ENCODE peak calls at places on chromosomes 13 and 19, in five cellular contexts. One of them, this sample, is unnamed.

GRCh38 chr13:78606471-78607408 is 3.4 kb upstream of the POU4F1 start:
- DNase-seq in nephron progenitor cell: no peak
- DNase-seq in cardiac fibroblast: no peak
- DNase-seq in NCI-H774: no peak
- DNase-seq in RWPE1: no peak
- DNase-seq in this sample: peak; percentile 9

GRCh38 chr13:65679240-65679639 is 1550.9 kb downstream of the PCDH9 start:
- DNase-seq in nephron progenitor cell: no peak
- DNase-seq in cardiac fibroblast: peak; percentile 6
- DNase-seq in NCI-H774: no peak
- DNase-seq in RWPE1: no peak
- DNase-seq in this sample: no peak

GRCh38 chr19:55958356-55958755 is 10.7 kb downstream of the NLRP8 start:
- DNase-seq in RWPE1: no peak
- DNase-seq in nephron progenitor cell: no peak
- DNase-seq in NCI-H774: no peak
- DNase-seq in cardiac fibroblast: no peak
- DNase-seq in this sample: no peak

GRCh38 chr19:5700455-5701092 is 10.5 kb downstream of the RPL36 start:
- DNase-seq in cardiac fibroblast: no peak
- DNase-seq in nephron progenitor cell: no peak
- DNase-seq in NCI-H774: no peak
- DNase-seq in RWPE1: no peak
- DNase-seq in this sample: no peak

GRCh38 chr19:40089462-40089861 is 1.3 kb downstream of the ZNF780A start:
- DNase-seq in NCI-H774: no peak
- DNase-seq in nephron progenitor cell: no peak
- DNase-seq in RWPE1: no peak
- DNase-seq in cardiac fibroblast: peak; percentile 69
- DNase-seq in this sample: no peak

GRCh38 chr19:45474941-45475516 is 7.2 kb downstream of the FOSB start:
- DNase-seq in RWPE1: no peak
- DNase-seq in cardiac fibroblast: peak; percentile 59
- DNase-seq in NCI-H774: no peak
- DNase-seq in nephron progenitor cell: no peak
- DNase-seq in this sample: no peak

GRCh38 chr19:28514166-28514565 is 698.8 kb downstream of the UQCRFS1 start:
- DNase-seq in NCI-H774: no peak
- DNase-seq in nephron progenitor cell: peak; percentile 23
- DNase-seq in RWPE1: no peak
- DNase-seq in cardiac fibroblast: no peak
- DNase-seq in this sample: no peak

GRCh38 chr13:44842158-44842557 is 147.1 kb downstream of the NUFIP1 start:
- DNase-seq in NCI-H774: no peak
- DNase-seq in cardiac fibroblast: peak; percentile 42
- DNase-seq in RWPE1: no peak
- DNase-seq in nephron progenitor cell: no peak
- DNase-seq in this sample: no peak

GRCh38 chr13:20231839-20232555 is at the start of gene GJB6:
- DNase-seq in nephron progenitor cell: peak; percentile 67
- DNase-seq in RWPE1: peak; percentile 51
- DNase-seq in NCI-H774: no peak
- DNase-seq in cardiac fibroblast: no peak
- DNase-seq in this sample: peak; percentile 77

GRCh38 chr19:16197188-16197621 is 506 bp upstream of the AP1M1 start:
- DNase-seq in cardiac fibroblast: peak; percentile 81
- DNase-seq in RWPE1: peak; percentile 76
- DNase-seq in nephron progenitor cell: no peak
- DNase-seq in NCI-H774: no peak
- DNase-seq in this sample: no peak

GRCh38 chr13:99949657-99950413 is 21.7 kb downstream of the ZIC5 start:
- DNase-seq in NCI-H774: no peak
- DNase-seq in cardiac fibroblast: no peak
- DNase-seq in RWPE1: no peak
- DNase-seq in nephron progenitor cell: peak; percentile 44
- DNase-seq in this sample: peak; percentile 77

GRCh38 chr19:21765151-21765550 is 2.2 kb downstream of the ZNF100 start:
- DNase-seq in NCI-H774: no peak
- DNase-seq in RWPE1: no peak
- DNase-seq in nephron progenitor cell: no peak
- DNase-seq in cardiac fibroblast: no peak
- DNase-seq in this sample: no peak

GRCh38 chr13:98416408-98416807 is 160.5 kb downstream of the STK24 start:
- DNase-seq in RWPE1: no peak
- DNase-seq in cardiac fibroblast: no peak
- DNase-seq in nephron progenitor cell: no peak
- DNase-seq in NCI-H774: peak; percentile 87
- DNase-seq in this sample: peak; percentile 62

GRCh38 chr13:45209229-45209628 is 8.4 kb upstream of the KCTD4 start:
- DNase-seq in NCI-H774: no peak
- DNase-seq in nephron progenitor cell: no peak
- DNase-seq in cardiac fibroblast: no peak
- DNase-seq in RWPE1: no peak
- DNase-seq in this sample: no peak

GRCh38 chr13:43230989-43231388 is 207.6 kb downstream of the DNAJC15 start:
- DNase-seq in NCI-H774: no peak
- DNase-seq in RWPE1: no peak
- DNase-seq in cardiac fibroblast: no peak
- DNase-seq in nephron progenitor cell: no peak
- DNase-seq in this sample: no peak

GRCh38 chr19:46974181-46974580 is 45.5 kb upstream of the NPAS1 start:
- DNase-seq in nephron progenitor cell: no peak
- DNase-seq in RWPE1: no peak
- DNase-seq in cardiac fibroblast: no peak
- DNase-seq in NCI-H774: no peak
- DNase-seq in this sample: no peak

GRCh38 chr13:87080100-87080779 is 590.9 kb upstream of the SLITRK5 start:
- DNase-seq in cardiac fibroblast: no peak
- DNase-seq in NCI-H774: no peak
- DNase-seq in RWPE1: no peak
- DNase-seq in nephron progenitor cell: no peak
- DNase-seq in this sample: no peak

GRCh38 chr13:68970532-68970931 is 1137.1 kb upstream of the ATXN8OS start:
- DNase-seq in NCI-H774: no peak
- DNase-seq in nephron progenitor cell: no peak
- DNase-seq in RWPE1: no peak
- DNase-seq in cardiac fibroblast: no peak
- DNase-seq in this sample: no peak

GRCh38 chr19:2645816-2646215 is 56.7 kb downstream of the GNG7 start:
- DNase-seq in cardiac fibroblast: no peak
- DNase-seq in nephron progenitor cell: no peak
- DNase-seq in RWPE1: no peak
- DNase-seq in NCI-H774: no peak
- DNase-seq in this sample: no peak

GRCh38 chr13:98565726-98566577 is 11.0 kb downstream of the STK24 start:
- DNase-seq in nephron progenitor cell: no peak
- DNase-seq in RWPE1: no peak
- DNase-seq in cardiac fibroblast: peak; percentile 37
- DNase-seq in NCI-H774: no peak
- DNase-seq in this sample: peak; percentile 47

GRCh38 chr13:31913459-31913858 is 118.1 kb upstream of the FRY start:
- DNase-seq in NCI-H774: no peak
- DNase-seq in RWPE1: no peak
- DNase-seq in cardiac fibroblast: peak; percentile 11
- DNase-seq in nephron progenitor cell: no peak
- DNase-seq in this sample: no peak

GRCh38 chr19:13102666-13103584 is at the start of gene LYL1:
- DNase-seq in cardiac fibroblast: peak; percentile 77
- DNase-seq in RWPE1: no peak
- DNase-seq in nephron progenitor cell: peak; percentile 66
- DNase-seq in NCI-H774: no peak
- DNase-seq in this sample: peak; percentile 70

GRCh38 chr19:54178581-54179261 is 5.8 kb upstream of the TMC4 start:
- DNase-seq in RWPE1: no peak
- DNase-seq in NCI-H774: no peak
- DNase-seq in nephron progenitor cell: peak; percentile 62
- DNase-seq in cardiac fibroblast: no peak
- DNase-seq in this sample: peak; percentile 56

GRCh38 chr13:112248909-112249592 is 127.1 kb upstream of the SPACA7 start:
- DNase-seq in NCI-H774: peak; percentile 52
- DNase-seq in RWPE1: no peak
- DNase-seq in cardiac fibroblast: no peak
- DNase-seq in nephron progenitor cell: no peak
- DNase-seq in this sample: no peak

GRCh38 chr13:32153056-32153455 is 121.5 kb downstream of the FRY start:
- DNase-seq in nephron progenitor cell: no peak
- DNase-seq in cardiac fibroblast: peak; percentile 66
- DNase-seq in NCI-H774: no peak
- DNase-seq in RWPE1: no peak
- DNase-seq in this sample: no peak

GRCh38 chr13:110912651-110913051 is 2.2 kb downstream of the ANKRD10 start:
- DNase-seq in NCI-H774: no peak
- DNase-seq in cardiac fibroblast: peak; percentile 78
- DNase-seq in nephron progenitor cell: peak; percentile 9
- DNase-seq in RWPE1: no peak
- DNase-seq in this sample: peak; percentile 33

GRCh38 chr13:98327326-98328314 is 150.6 kb upstream of the RNF113B start:
- DNase-seq in NCI-H774: no peak
- DNase-seq in cardiac fibroblast: peak; percentile 68
- DNase-seq in nephron progenitor cell: peak; percentile 22
- DNase-seq in RWPE1: no peak
- DNase-seq in this sample: peak; percentile 91

GRCh38 chr19:34274827-34275625 is 20.7 kb downstream of the GARRE1 start:
- DNase-seq in cardiac fibroblast: peak; percentile 92
- DNase-seq in nephron progenitor cell: no peak
- DNase-seq in NCI-H774: no peak
- DNase-seq in RWPE1: peak; percentile 41
- DNase-seq in this sample: no peak

GRCh38 chr13:113802090-113802531 is 43.1 kb downstream of the TMEM255B start:
- DNase-seq in RWPE1: peak; percentile 71
- DNase-seq in cardiac fibroblast: peak; percentile 83
- DNase-seq in NCI-H774: no peak
- DNase-seq in nephron progenitor cell: peak; percentile 75
- DNase-seq in this sample: peak; percentile 92

GRCh38 chr19:30106417-30107095 is 164.5 kb downstream of the URI1 start:
- DNase-seq in NCI-H774: no peak
- DNase-seq in RWPE1: no peak
- DNase-seq in nephron progenitor cell: no peak
- DNase-seq in cardiac fibroblast: no peak
- DNase-seq in this sample: no peak

GRCh38 chr19:1591421-1592022 is 1.1 kb downstream of the MBD3 start:
- DNase-seq in nephron progenitor cell: no peak
- DNase-seq in RWPE1: no peak
- DNase-seq in NCI-H774: no peak
- DNase-seq in cardiac fibroblast: peak; percentile 13
- DNase-seq in this sample: peak; percentile 53

GRCh38 chr19:29680447-29680846 is 15.2 kb downstream of the PLEKHF1 start:
- DNase-seq in RWPE1: no peak
- DNase-seq in nephron progenitor cell: no peak
- DNase-seq in NCI-H774: no peak
- DNase-seq in cardiac fibroblast: no peak
- DNase-seq in this sample: no peak

GRCh38 chr13:20429682-20430081 is 96.0 kb downstream of the CRYL1 start:
- DNase-seq in NCI-H774: no peak
- DNase-seq in cardiac fibroblast: no peak
- DNase-seq in RWPE1: no peak
- DNase-seq in nephron progenitor cell: no peak
- DNase-seq in this sample: no peak

GRCh38 chr19:45056831-45057230 is 18.0 kb downstream of the CLASRP start:
- DNase-seq in nephron progenitor cell: no peak
- DNase-seq in RWPE1: no peak
- DNase-seq in NCI-H774: no peak
- DNase-seq in cardiac fibroblast: no peak
- DNase-seq in this sample: no peak

GRCh38 chr13:51818771-51819511 is 15.0 kb upstream of the DHRS12 start:
- DNase-seq in NCI-H774: no peak
- DNase-seq in nephron progenitor cell: no peak
- DNase-seq in RWPE1: no peak
- DNase-seq in cardiac fibroblast: peak; percentile 71
- DNase-seq in this sample: no peak

GRCh38 chr13:30743319-30744055 is 8.1 kb downstream of the ALOX5AP start:
- DNase-seq in NCI-H774: no peak
- DNase-seq in nephron progenitor cell: no peak
- DNase-seq in cardiac fibroblast: peak; percentile 96
- DNase-seq in RWPE1: peak; percentile 93
- DNase-seq in this sample: peak; percentile 46

GRCh38 chr13:111385182-111385857 is 64.9 kb downstream of the TEX29 start:
- DNase-seq in RWPE1: no peak
- DNase-seq in NCI-H774: peak; percentile 54
- DNase-seq in cardiac fibroblast: no peak
- DNase-seq in nephron progenitor cell: no peak
- DNase-seq in this sample: no peak

GRCh38 chr19:50333235-50333736 is 4.1 kb upstream of the KCNC3 start:
- DNase-seq in RWPE1: peak; percentile 86
- DNase-seq in cardiac fibroblast: peak; percentile 85
- DNase-seq in nephron progenitor cell: peak; percentile 92
- DNase-seq in NCI-H774: peak; percentile 91
- DNase-seq in this sample: peak; percentile 98

GRCh38 chr13:111906306-111906705 is 160.6 kb upstream of the SOX1 start:
- DNase-seq in RWPE1: no peak
- DNase-seq in nephron progenitor cell: no peak
- DNase-seq in cardiac fibroblast: no peak
- DNase-seq in NCI-H774: no peak
- DNase-seq in this sample: no peak

GRCh38 chr19:4803736-4804695 is 12.5 kb downstream of the FEM1A start:
- DNase-seq in nephron progenitor cell: peak; percentile 87
- DNase-seq in RWPE1: peak; percentile 46
- DNase-seq in NCI-H774: no peak
- DNase-seq in cardiac fibroblast: peak; percentile 51
- DNase-seq in this sample: peak; percentile 85

This sample was measured in left kidney.